ENCODE peak calls at places on chromosomes 2 and 18, in ten cellular contexts. One of them, this sample, is unnamed.

GRCh38 chr18:54805571-54806334 is 22.5 kb upstream of the RAB27B start:
- DNase-seq in left lobe of liver: no peak
- DNase-seq in smooth muscle cell of the brain vasculature: no peak
- DNase-seq in GM23338: no peak
- DNase-seq in GM04504: no peak
- DNase-seq in activated B cell treated with CpG ODN at 0.5 μM for 24 hours: no peak
- DNase-seq in retina: no peak
- DNase-seq in GM03348: peak; percentile 33
- DNase-seq in astrocyte of the spinal cord: peak; percentile 91
- DNase-seq in right lobe of liver: no peak
- DNase-seq in this sample: no peak

GRCh38 chr18:46343940-46344372 is 239.8 kb downstream of the HAUS1 start:
- DNase-seq in smooth muscle cell of the brain vasculature: no peak
- DNase-seq in astrocyte of the spinal cord: no peak
- DNase-seq in activated B cell treated with CpG ODN at 0.5 μM for 24 hours: no peak
- DNase-seq in GM03348: no peak
- DNase-seq in GM04504: no peak
- DNase-seq in retina: no peak
- DNase-seq in GM23338: peak; percentile 69
- DNase-seq in right lobe of liver: peak; percentile 70
- DNase-seq in left lobe of liver: no peak
- DNase-seq in this sample: no peak

GRCh38 chr2:38168710-38169480 is 92.9 kb upstream of the CYP1B1 start:
- DNase-seq in smooth muscle cell of the brain vasculature: no peak
- DNase-seq in activated B cell treated with CpG ODN at 0.5 μM for 24 hours: no peak
- DNase-seq in retina: no peak
- DNase-seq in GM23338: no peak
- DNase-seq in left lobe of liver: no peak
- DNase-seq in GM04504: no peak
- DNase-seq in right lobe of liver: no peak
- DNase-seq in GM03348: peak; percentile 57
- DNase-seq in astrocyte of the spinal cord: peak; percentile 82
- DNase-seq in this sample: no peak

GRCh38 chr18:63869851-63870250 is 17.7 kb upstream of the SERPINB2 start:
- DNase-seq in astrocyte of the spinal cord: no peak
- DNase-seq in activated B cell treated with CpG ODN at 0.5 μM for 24 hours: no peak
- DNase-seq in smooth muscle cell of the brain vasculature: no peak
- DNase-seq in right lobe of liver: no peak
- DNase-seq in left lobe of liver: no peak
- DNase-seq in GM23338: no peak
- DNase-seq in retina: no peak
- DNase-seq in GM03348: peak; percentile 44
- DNase-seq in GM04504: no peak
- DNase-seq in this sample: no peak

GRCh38 chr18:75344615-75345014 is 82.9 kb downstream of the SMIM21 start:
- DNase-seq in GM04504: no peak
- DNase-seq in GM23338: no peak
- DNase-seq in left lobe of liver: no peak
- DNase-seq in right lobe of liver: no peak
- DNase-seq in GM03348: no peak
- DNase-seq in retina: no peak
- DNase-seq in activated B cell treated with CpG ODN at 0.5 μM for 24 hours: no peak
- DNase-seq in astrocyte of the spinal cord: no peak
- DNase-seq in smooth muscle cell of the brain vasculature: no peak
- DNase-seq in this sample: no peak

GRCh38 chr18:46213295-46213694 is 109.1 kb downstream of the HAUS1 start:
- DNase-seq in activated B cell treated with CpG ODN at 0.5 μM for 24 hours: no peak
- DNase-seq in astrocyte of the spinal cord: no peak
- DNase-seq in GM04504: no peak
- DNase-seq in left lobe of liver: no peak
- DNase-seq in GM03348: peak; percentile 45
- DNase-seq in right lobe of liver: no peak
- DNase-seq in GM23338: peak; percentile 44
- DNase-seq in retina: no peak
- DNase-seq in smooth muscle cell of the brain vasculature: no peak
- DNase-seq in this sample: no peak

GRCh38 chr18:78144669-78145068 is 834.9 kb upstream of the SALL3 start:
- DNase-seq in GM23338: no peak
- DNase-seq in astrocyte of the spinal cord: no peak
- DNase-seq in GM03348: no peak
- DNase-seq in right lobe of liver: no peak
- DNase-seq in retina: no peak
- DNase-seq in GM04504: no peak
- DNase-seq in activated B cell treated with CpG ODN at 0.5 μM for 24 hours: no peak
- DNase-seq in left lobe of liver: no peak
- DNase-seq in smooth muscle cell of the brain vasculature: no peak
- DNase-seq in this sample: no peak

GRCh38 chr2:165776013-165776412 is 18.0 kb downstream of the GALNT3 start:
- DNase-seq in GM04504: no peak
- DNase-seq in GM03348: no peak
- DNase-seq in astrocyte of the spinal cord: no peak
- DNase-seq in activated B cell treated with CpG ODN at 0.5 μM for 24 hours: no peak
- DNase-seq in left lobe of liver: no peak
- DNase-seq in retina: no peak
- DNase-seq in smooth muscle cell of the brain vasculature: no peak
- DNase-seq in GM23338: no peak
- DNase-seq in right lobe of liver: no peak
- DNase-seq in this sample: no peak

GRCh38 chr2:85377083-85377482 is 22.5 kb downstream of the ELMOD3 start:
- DNase-seq in astrocyte of the spinal cord: no peak
- DNase-seq in GM04504: no peak
- DNase-seq in activated B cell treated with CpG ODN at 0.5 μM for 24 hours: no peak
- DNase-seq in GM23338: no peak
- DNase-seq in left lobe of liver: no peak
- DNase-seq in GM03348: no peak
- DNase-seq in right lobe of liver: peak; percentile 26
- DNase-seq in smooth muscle cell of the brain vasculature: no peak
- DNase-seq in retina: no peak
- DNase-seq in this sample: no peak

GRCh38 chr2:121490734-121491133 is 39.9 kb upstream of the RNU4ATAC start:
- DNase-seq in GM23338: no peak
- DNase-seq in GM04504: no peak
- DNase-seq in GM03348: no peak
- DNase-seq in right lobe of liver: no peak
- DNase-seq in astrocyte of the spinal cord: no peak
- DNase-seq in smooth muscle cell of the brain vasculature: no peak
- DNase-seq in retina: no peak
- DNase-seq in left lobe of liver: no peak
- DNase-seq in activated B cell treated with CpG ODN at 0.5 μM for 24 hours: no peak
- DNase-seq in this sample: no peak

GRCh38 chr2:211512746-211513145 is 956.3 kb downstream of the CPS1 start:
- DNase-seq in smooth muscle cell of the brain vasculature: no peak
- DNase-seq in activated B cell treated with CpG ODN at 0.5 μM for 24 hours: no peak
- DNase-seq in astrocyte of the spinal cord: no peak
- DNase-seq in GM23338: no peak
- DNase-seq in left lobe of liver: no peak
- DNase-seq in GM04504: no peak
- DNase-seq in right lobe of liver: no peak
- DNase-seq in retina: peak; percentile 11
- DNase-seq in GM03348: no peak
- DNase-seq in this sample: no peak

GRCh38 chr2:241391892-241392665 is 36.0 kb downstream of the FARP2 start:
- DNase-seq in smooth muscle cell of the brain vasculature: no peak
- DNase-seq in GM23338: peak; percentile 79
- DNase-seq in right lobe of liver: no peak
- DNase-seq in left lobe of liver: no peak
- DNase-seq in activated B cell treated with CpG ODN at 0.5 μM for 24 hours: no peak
- DNase-seq in retina: no peak
- DNase-seq in GM04504: peak; percentile 42
- DNase-seq in astrocyte of the spinal cord: peak; percentile 19
- DNase-seq in GM03348: peak; percentile 62
- DNase-seq in this sample: no peak

GRCh38 chr18:62531078-62531477 is 8.3 kb downstream of the ZCCHC2 start:
- DNase-seq in astrocyte of the spinal cord: no peak
- DNase-seq in smooth muscle cell of the brain vasculature: no peak
- DNase-seq in left lobe of liver: no peak
- DNase-seq in right lobe of liver: no peak
- DNase-seq in GM03348: no peak
- DNase-seq in activated B cell treated with CpG ODN at 0.5 μM for 24 hours: no peak
- DNase-seq in retina: no peak
- DNase-seq in GM23338: no peak
- DNase-seq in GM04504: no peak
- DNase-seq in this sample: no peak

GRCh38 chr2:201707142-201707541 is 8.7 kb upstream of the MPP4 start:
- DNase-seq in GM03348: no peak
- DNase-seq in astrocyte of the spinal cord: no peak
- DNase-seq in smooth muscle cell of the brain vasculature: no peak
- DNase-seq in right lobe of liver: no peak
- DNase-seq in left lobe of liver: no peak
- DNase-seq in GM23338: no peak
- DNase-seq in retina: no peak
- DNase-seq in GM04504: no peak
- DNase-seq in activated B cell treated with CpG ODN at 0.5 μM for 24 hours: no peak
- DNase-seq in this sample: no peak

GRCh38 chr2:27966466-27966865 is 75.9 kb downstream of the BABAM2 start:
- DNase-seq in GM23338: no peak
- DNase-seq in astrocyte of the spinal cord: peak; percentile 74
- DNase-seq in left lobe of liver: peak; percentile 76
- DNase-seq in activated B cell treated with CpG ODN at 0.5 μM for 24 hours: no peak
- DNase-seq in GM03348: no peak
- DNase-seq in retina: no peak
- DNase-seq in smooth muscle cell of the brain vasculature: peak; percentile 54
- DNase-seq in right lobe of liver: no peak
- DNase-seq in GM04504: no peak
- DNase-seq in this sample: no peak

This sample was measured in kidney.